ENCODE peak calls at places on chromosomes 6 and 20, in five cellular contexts. V, Y, J, N and A are unnamed samples.

GRCh38 chr20:47859255-47859654 is 74.0 kb upstream of the SULF2 start:
- DNase-seq in N (no peak), V (no peak), Y (no peak), J (peak; percentile 53), A (no peak)

GRCh38 chr6:43907789-43908472 is 137.9 kb downstream of the VEGFA start:
- DNase-seq in N (no peak), J (no peak), Y (no peak), V (no peak), A (no peak)

GRCh38 chr6:132298344-132298949 is 102.8 kb downstream of the MOXD1 start:
- DNase-seq in Y (peak; percentile 72), V (no peak), N (peak; percentile 44), J (peak; percentile 62), A (peak; percentile 46)

GRCh38 chr20:48066256-48066655 is 281.0 kb upstream of the SULF2 start:
- DNase-seq in V (no peak), N (no peak), Y (no peak), J (peak; percentile 82), A (no peak)

GRCh38 chr20:43985608-43986316 is 71.1 kb downstream of the TOX2 start:
- DNase-seq in J (no peak), N (no peak), V (no peak), Y (no peak), A (no peak)

GRCh38 chr6:75882734-75883133 is 133.7 kb downstream of the MYO6 start:
- DNase-seq in N (no peak), Y (no peak), V (no peak), J (peak; percentile 67), A (no peak)

GRCh38 chr20:58701431-58702160 is 9.0 kb downstream of the NPEPL1 start:
- DNase-seq in N (no peak), Y (no peak), V (peak; percentile 9), J (no peak), A (no peak)

GRCh38 chr20:37711001-37711400 is 17.2 kb downstream of the CTNNBL1 start:
- DNase-seq in V (no peak), N (no peak), J (no peak), Y (no peak), A (no peak)

DNA sequence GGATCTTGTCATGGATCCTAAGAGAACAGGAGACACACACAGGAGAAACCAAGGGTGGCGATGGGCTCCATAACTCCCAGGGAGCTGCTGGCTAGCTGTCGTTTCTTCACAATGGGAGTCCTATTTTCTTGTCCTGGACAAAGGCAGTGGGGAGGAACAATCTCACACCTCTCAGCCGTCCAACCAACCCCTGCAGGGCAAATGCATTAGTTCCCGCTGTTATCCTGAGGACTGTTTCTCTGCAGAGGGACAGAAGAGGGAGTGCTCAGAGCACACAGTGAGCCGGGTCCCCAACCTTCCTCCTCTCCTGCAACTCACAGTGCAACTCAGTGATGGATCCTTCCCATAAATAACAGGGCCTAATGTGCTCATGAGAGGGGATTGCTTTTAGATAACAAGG is 453.2 kb upstream of the AGPAT4 start:
- DNase-seq in N (no peak), Y (no peak), V (no peak), J (no peak), A (no peak)
- TF ChIP-seq CTCF in N (no peak), Y (no peak), V (no peak), J (no peak), A (no peak)

GRCh38 chr20:34876161-34877001 is at the start of gene ACSS2:
- DNase-seq in J (peak; percentile 99), N (peak; percentile 100), Y (peak; percentile 100), V (peak; percentile 96), A (peak; percentile 98)

GRCh38 chr20:34874094-34874654 is 1.5 kb upstream of the GGT7 start:
- DNase-seq in V (no peak), J (peak; percentile 90), Y (peak; percentile 86), N (peak; percentile 75), A (no peak)

GRCh38 chr20:34877002-34877264 is 521 bp downstream of the ACSS2 start:
- DNase-seq in N (no peak), J (peak; percentile 27), V (no peak), Y (no peak), A (no peak)

GRCh38 chr20:34873583-34874093 is 982 bp upstream of the GGT7 start:
- DNase-seq in N (no peak), Y (no peak), J (no peak), V (no peak), A (no peak)

DNA sequence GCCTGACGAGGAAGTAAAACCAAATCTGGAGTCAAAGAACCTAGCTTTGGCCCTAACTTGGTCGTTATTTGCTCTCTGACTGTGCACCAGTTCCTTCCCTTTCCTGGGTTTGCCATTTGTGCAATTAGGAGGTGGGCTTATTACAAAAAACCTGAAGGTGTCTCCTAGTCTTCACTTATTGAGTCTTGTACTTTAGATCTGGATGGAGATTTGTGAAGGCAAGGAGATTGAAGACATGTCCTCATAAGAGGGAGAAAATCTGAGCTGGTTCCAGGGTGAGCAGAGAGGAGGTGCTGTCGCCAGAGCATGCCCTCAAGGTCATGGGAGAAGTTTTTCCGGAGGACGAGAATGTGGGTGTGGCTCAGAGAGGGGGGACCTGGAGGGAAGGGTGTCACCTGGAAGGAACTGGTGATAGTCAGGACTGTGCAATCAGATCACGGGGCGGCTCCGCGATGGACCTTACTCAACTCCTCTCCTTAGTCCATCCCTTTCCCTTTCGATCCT is 703 bp upstream of the ACSS2 start:
- DNase-seq in V (no peak), J (no peak), N (no peak), Y (no peak), A (no peak)
- TF ChIP-seq CTCF in V (no peak), J (peak; percentile 6), N (no peak), Y (no peak), A (no peak)

GRCh38 chr6:108562503-108562993 is 1.8 kb downstream of the FOXO3 start:
- DNase-seq in N (peak; percentile 23), J (peak; percentile 89), Y (peak; percentile 71), V (no peak), A (no peak)
- TF ChIP-seq CTCF in N (no peak), J (no peak), Y (no peak), V (no peak), A (no peak)

GRCh38 chr6:158713469-158713868 is 63.6 kb downstream of the SYTL3 start:
- DNase-seq in Y (no peak), J (no peak), V (no peak), N (no peak), A (no peak)

GRCh38 chr6:158715330-158716311 is 65.8 kb downstream of the SYTL3 start:
- DNase-seq in J (peak; percentile 33), V (peak; percentile 52), Y (no peak), N (no peak), A (no peak)

GRCh38 chr6:158722176-158722729 is 72.4 kb downstream of the SYTL3 start:
- DNase-seq in V (no peak), N (no peak), J (no peak), Y (no peak), A (no peak)

GRCh38 chr6:158717341-158718328 is 67.8 kb downstream of the SYTL3 start:
- DNase-seq in N (no peak), J (no peak), Y (no peak), V (no peak), A (no peak)

GRCh38 chr6:158718431-158719126 is 68.7 kb downstream of the SYTL3 start:
- DNase-seq in Y (peak; percentile 48), N (peak; percentile 28), J (peak; percentile 34), V (no peak), A (no peak)
- TF ChIP-seq CTCF in Y (no peak), N (peak; percentile 72), J (peak; percentile 74), V (no peak), A (peak; percentile 72)